ENCODE peak calls at places on chromosomes 13 and 19, in ten cellular contexts. One of them, this sample, is unnamed.

GRCh38 chr19:651991-652390 is 11.0 kb downstream of the RNF126 start:
- DNase-seq in AG04450: no peak
- DNase-seq in tibial artery: no peak
- DNase-seq in sciatic nerve: no peak
- DNase-seq in PC-9: no peak
- DNase-seq in stimulated activated CD8-positive, alpha-beta memory T cell treated with anti-CD3 and anti-CD28 coated beads, Interleukin-7, amount 100 ng/mL, for 48 hours: no peak
- DNase-seq in stimulated activated naive CD4-positive, alpha-beta T cell: no peak
- DNase-seq in NCI-H1694 treated with DMSO at 0.1 percent for 48 hours: no peak
- DNase-seq in left colon: no peak
- DNase-seq in occipital lobe: no peak
- DNase-seq in this sample: no peak

GRCh38 chr19:16067205-16067938 is 8.9 kb upstream of the TPM4 start:
- DNase-seq in AG04450: peak; percentile 82
- DNase-seq in tibial artery: peak; percentile 96
- DNase-seq in sciatic nerve: no peak
- DNase-seq in PC-9: peak; percentile 70
- DNase-seq in stimulated activated CD8-positive, alpha-beta memory T cell treated with anti-CD3 and anti-CD28 coated beads, Interleukin-7, amount 100 ng/mL, for 48 hours: no peak
- DNase-seq in stimulated activated naive CD4-positive, alpha-beta T cell: no peak
- DNase-seq in NCI-H1694 treated with DMSO at 0.1 percent for 48 hours: no peak
- DNase-seq in left colon: peak; percentile 86
- DNase-seq in occipital lobe: no peak
- DNase-seq in this sample: no peak

GRCh38 chr19:55050749-55051532 is 12.0 kb downstream of the RDH13 start:
- DNase-seq in AG04450: no peak
- DNase-seq in tibial artery: no peak
- DNase-seq in sciatic nerve: no peak
- DNase-seq in PC-9: no peak
- DNase-seq in stimulated activated CD8-positive, alpha-beta memory T cell treated with anti-CD3 and anti-CD28 coated beads, Interleukin-7, amount 100 ng/mL, for 48 hours: no peak
- DNase-seq in stimulated activated naive CD4-positive, alpha-beta T cell: no peak
- DNase-seq in NCI-H1694 treated with DMSO at 0.1 percent for 48 hours: no peak
- DNase-seq in left colon: no peak
- DNase-seq in occipital lobe: no peak
- DNase-seq in this sample: no peak

GRCh38 chr19:8512115-8512967 is 1.6 kb downstream of the ZNF414 start:
- DNase-seq in AG04450: no peak
- DNase-seq in tibial artery: no peak
- DNase-seq in sciatic nerve: no peak
- DNase-seq in PC-9: no peak
- DNase-seq in stimulated activated CD8-positive, alpha-beta memory T cell treated with anti-CD3 and anti-CD28 coated beads, Interleukin-7, amount 100 ng/mL, for 48 hours: no peak
- DNase-seq in stimulated activated naive CD4-positive, alpha-beta T cell: no peak
- DNase-seq in NCI-H1694 treated with DMSO at 0.1 percent for 48 hours: no peak
- DNase-seq in left colon: peak; percentile 67
- DNase-seq in occipital lobe: no peak
- DNase-seq in this sample: no peak

GRCh38 chr13:32638739-32639138 is 52.5 kb downstream of the PDS5B start:
- DNase-seq in AG04450: no peak
- DNase-seq in tibial artery: no peak
- DNase-seq in sciatic nerve: no peak
- DNase-seq in PC-9: no peak
- DNase-seq in stimulated activated CD8-positive, alpha-beta memory T cell treated with anti-CD3 and anti-CD28 coated beads, Interleukin-7, amount 100 ng/mL, for 48 hours: no peak
- DNase-seq in stimulated activated naive CD4-positive, alpha-beta T cell: no peak
- DNase-seq in NCI-H1694 treated with DMSO at 0.1 percent for 48 hours: no peak
- DNase-seq in left colon: no peak
- DNase-seq in occipital lobe: no peak
- DNase-seq in this sample: no peak

GRCh38 chr13:108033800-108034707 is 181.3 kb downstream of the LIG4 start:
- DNase-seq in AG04450: no peak
- DNase-seq in tibial artery: no peak
- DNase-seq in sciatic nerve: no peak
- DNase-seq in PC-9: no peak
- DNase-seq in stimulated activated CD8-positive, alpha-beta memory T cell treated with anti-CD3 and anti-CD28 coated beads, Interleukin-7, amount 100 ng/mL, for 48 hours: no peak
- DNase-seq in stimulated activated naive CD4-positive, alpha-beta T cell: no peak
- DNase-seq in NCI-H1694 treated with DMSO at 0.1 percent for 48 hours: no peak
- DNase-seq in left colon: no peak
- DNase-seq in occipital lobe: no peak
- DNase-seq in this sample: no peak

GRCh38 chr13:97310809-97311436 is 88.8 kb downstream of the MBNL2 start:
- DNase-seq in AG04450: no peak
- DNase-seq in tibial artery: no peak
- DNase-seq in sciatic nerve: no peak
- DNase-seq in PC-9: no peak
- DNase-seq in stimulated activated CD8-positive, alpha-beta memory T cell treated with anti-CD3 and anti-CD28 coated beads, Interleukin-7, amount 100 ng/mL, for 48 hours: no peak
- DNase-seq in stimulated activated naive CD4-positive, alpha-beta T cell: no peak
- DNase-seq in NCI-H1694 treated with DMSO at 0.1 percent for 48 hours: no peak
- DNase-seq in left colon: no peak
- DNase-seq in occipital lobe: no peak
- DNase-seq in this sample: no peak

GRCh38 chr13:48542581-48543341 is 9.9 kb upstream of the RCBTB2 start:
- DNase-seq in AG04450: no peak
- DNase-seq in tibial artery: peak; percentile 78
- DNase-seq in sciatic nerve: peak; percentile 66
- DNase-seq in PC-9: no peak
- DNase-seq in stimulated activated CD8-positive, alpha-beta memory T cell treated with anti-CD3 and anti-CD28 coated beads, Interleukin-7, amount 100 ng/mL, for 48 hours: no peak
- DNase-seq in stimulated activated naive CD4-positive, alpha-beta T cell: no peak
- DNase-seq in NCI-H1694 treated with DMSO at 0.1 percent for 48 hours: no peak
- DNase-seq in left colon: peak; percentile 59
- DNase-seq in occipital lobe: peak; percentile 8
- DNase-seq in this sample: peak; percentile 79

GRCh38 chr13:113943821-113944565 is 29.9 kb downstream of the C13orf46 start:
- DNase-seq in AG04450: no peak
- DNase-seq in tibial artery: peak; percentile 43
- DNase-seq in sciatic nerve: no peak
- DNase-seq in PC-9: no peak
- DNase-seq in stimulated activated CD8-positive, alpha-beta memory T cell treated with anti-CD3 and anti-CD28 coated beads, Interleukin-7, amount 100 ng/mL, for 48 hours: no peak
- DNase-seq in stimulated activated naive CD4-positive, alpha-beta T cell: no peak
- DNase-seq in NCI-H1694 treated with DMSO at 0.1 percent for 48 hours: no peak
- DNase-seq in left colon: no peak
- DNase-seq in occipital lobe: no peak
- DNase-seq in this sample: no peak

GRCh38 chr19:13149628-13150186 is 468 bp downstream of the STX10 start:
- DNase-seq in AG04450: no peak
- DNase-seq in tibial artery: peak; percentile 82
- DNase-seq in sciatic nerve: peak; percentile 75
- DNase-seq in PC-9: peak; percentile 39
- DNase-seq in stimulated activated CD8-positive, alpha-beta memory T cell treated with anti-CD3 and anti-CD28 coated beads, Interleukin-7, amount 100 ng/mL, for 48 hours: no peak
- DNase-seq in stimulated activated naive CD4-positive, alpha-beta T cell: no peak
- DNase-seq in NCI-H1694 treated with DMSO at 0.1 percent for 48 hours: no peak
- DNase-seq in left colon: peak; percentile 59
- DNase-seq in occipital lobe: no peak
- DNase-seq in this sample: peak; percentile 43

GRCh38 chr19:57830071-57830602 is at the start of gene ZNF587B:
- DNase-seq in AG04450: peak; percentile 27
- DNase-seq in tibial artery: peak; percentile 78
- DNase-seq in sciatic nerve: no peak
- DNase-seq in PC-9: peak; percentile 47
- DNase-seq in stimulated activated CD8-positive, alpha-beta memory T cell treated with anti-CD3 and anti-CD28 coated beads, Interleukin-7, amount 100 ng/mL, for 48 hours: no peak
- DNase-seq in stimulated activated naive CD4-positive, alpha-beta T cell: peak; percentile 3
- DNase-seq in NCI-H1694 treated with DMSO at 0.1 percent for 48 hours: no peak
- DNase-seq in left colon: no peak
- DNase-seq in occipital lobe: peak; percentile 56
- DNase-seq in this sample: peak; percentile 5

GRCh38 chr13:109655206-109655600 is 131.2 kb downstream of the IRS2 start:
- DNase-seq in AG04450: no peak
- DNase-seq in tibial artery: no peak
- DNase-seq in sciatic nerve: no peak
- DNase-seq in PC-9: no peak
- DNase-seq in stimulated activated CD8-positive, alpha-beta memory T cell treated with anti-CD3 and anti-CD28 coated beads, Interleukin-7, amount 100 ng/mL, for 48 hours: no peak
- DNase-seq in stimulated activated naive CD4-positive, alpha-beta T cell: no peak
- DNase-seq in NCI-H1694 treated with DMSO at 0.1 percent for 48 hours: no peak
- DNase-seq in left colon: no peak
- DNase-seq in occipital lobe: no peak
- DNase-seq in this sample: no peak